ENCODE peak calls at places on chromosome 16, in nine cellular contexts. R is ovary; H is dorsolateral prefrontal cortex; P is A549; F is effector memory CD4-positive, alpha-beta T cell; T is brain microvascular endothelial cell; V is fibroblast of the aortic adventitia; M is PC-3; Y is CD8-positive, alpha-beta memory T cell. N is an unnamed sample.

GRCh38 chr16:53904533-53904932 is 200.6 kb downstream of the FTO start:
- DNase-seq in V (no peak), H (no peak), P (no peak), Y (no peak), R (no peak), F (no peak), M (no peak), T (no peak), N (no peak)

GRCh38 chr16:11112723-11113348 is 143.2 kb downstream of the SOCS1 start:
- DNase-seq in T (no peak), Y (no peak), H (no peak), F (no peak), P (no peak), R (no peak), M (no peak), V (no peak), N (no peak)

GRCh38 chr16:66296591-66296990 is 69.9 kb upstream of the CDH5 start:
- DNase-seq in V (no peak), P (no peak), T (no peak), Y (no peak), H (no peak), M (no peak), R (no peak), F (no peak), N (no peak)

GRCh38 chr16:73126453-73126853 is 78.5 kb upstream of the ZFHX3 start:
- DNase-seq in F (no peak), P (peak), Y (no peak), R (no peak), V (peak), T (peak), M (no peak), H (no peak), N (no peak)

GRCh38 chr16:65392831-65393565 is 271.1 kb upstream of the CDH11 start:
- DNase-seq in P (no peak), R (no peak), T (no peak), M (peak), Y (no peak), V (no peak), F (no peak), H (no peak), N (no peak)

GRCh38 chr16:23508589-23509440 is 1.5 kb downstream of the GGA2 start:
- DNase-seq in M (peak), F (no peak), P (no peak), H (no peak), V (peak), T (peak), Y (no peak), R (no peak), N (no peak)

GRCh38 chr16:81604960-81605383 is 160.4 kb downstream of the CMIP start:
- DNase-seq in F (no peak), P (peak), V (peak), H (no peak), R (no peak), Y (no peak), M (peak), T (peak), N (no peak)

GRCh38 chr16:14289692-14290340 is 218.7 kb downstream of the MRTFB start:
- DNase-seq in P (peak), M (peak), Y (no peak), H (no peak), T (no peak), V (no peak), R (no peak), F (no peak), N (no peak)

GRCh38 chr16:58039829-58040495 is 14.4 kb downstream of the MMP15 start:
- DNase-seq in R (no peak), V (no peak), P (no peak), T (no peak), Y (no peak), F (no peak), H (no peak), M (no peak), N (no peak)

GRCh38 chr16:25109643-25110042 is 1.9 kb upstream of the LCMT1 start:
- DNase-seq in F (no peak), M (peak), T (peak), R (no peak), Y (no peak), V (peak), H (no peak), P (peak), N (no peak)

GRCh38 chr16:15752717-15753488 is 102.9 kb downstream of the NDE1 start:
- DNase-seq in M (no peak), V (no peak), T (no peak), H (no peak), Y (no peak), R (no peak), F (no peak), P (no peak), N (no peak)

GRCh38 chr16:66007717-66008116 is 358.8 kb upstream of the CDH5 start:
- DNase-seq in F (no peak), Y (no peak), P (no peak), T (peak), R (no peak), H (no peak), V (peak), M (peak), N (no peak)

GRCh38 chr16:81900014-81900413 is 111.3 kb downstream of the SDR42E1 start:
- DNase-seq in V (no peak), R (no peak), Y (no peak), M (no peak), F (no peak), P (no peak), H (no peak), T (no peak), N (no peak)

GRCh38 chr16:67158637-67159600 is 790 bp downstream of the TRADD start:
- DNase-seq in M (peak), P (peak), Y (peak), H (no peak), V (no peak), F (peak), R (peak), T (no peak), N (no peak)

GRCh38 chr16:69798466-69798865 is 36.3 kb downstream of the WWP2 start:
- DNase-seq in P (no peak), M (no peak), V (peak), R (no peak), T (peak), Y (no peak), F (no peak), H (peak), N (no peak)

GRCh38 chr16:53458623-53459022 is 24.4 kb downstream of the RBL2 start:
- DNase-seq in R (no peak), Y (no peak), F (no peak), T (no peak), V (no peak), H (no peak), M (no peak), P (no peak), N (no peak)

GRCh38 chr16:30985401-30986128 is 558 bp downstream of the HSD3B7 start:
- DNase-seq in H (no peak), P (peak), V (peak), T (no peak), R (no peak), Y (no peak), M (peak), F (no peak), N (no peak)

GRCh38 chr16:66916518-66916917 is 2.2 kb downstream of the CDH16 start:
- DNase-seq in H (no peak), V (no peak), F (no peak), R (no peak), T (no peak), P (no peak), M (no peak), Y (no peak), N (no peak)

GRCh38 chr16:47612711-47613110 is 151.6 kb downstream of the PHKB start:
- DNase-seq in P (no peak), F (no peak), R (no peak), V (no peak), Y (no peak), T (no peak), H (no peak), M (no peak), N (no peak)

GRCh38 chr16:82748026-82748425 is 121.3 kb downstream of the CDH13 start:
- DNase-seq in Y (no peak), T (peak), P (no peak), H (no peak), R (no peak), F (no peak), V (peak), M (no peak), N (peak)

GRCh38 chr16:73311857-73312723 is 264.2 kb upstream of the ZFHX3 start:
- DNase-seq in R (no peak), M (no peak), H (no peak), Y (no peak), F (no peak), V (no peak), T (no peak), P (no peak), N (no peak)

GRCh38 chr16:31474173-31474714 is 2.3 kb downstream of the TGFB1I1 start:
- DNase-seq in H (no peak), M (no peak), V (peak), Y (no peak), R (no peak), F (no peak), T (peak), P (peak), N (no peak)

GRCh38 chr16:57190136-57190535 is 4.0 kb downstream of the RSPRY1 start:
- DNase-seq in P (no peak), H (no peak), M (no peak), V (no peak), Y (no peak), T (no peak), R (no peak), F (no peak), N (no peak)

GRCh38 chr16:67110136-67110847 is 551 bp downstream of the PHAF1 start:
- DNase-seq in R (no peak), P (no peak), M (no peak), Y (no peak), F (no peak), H (no peak), T (no peak), V (no peak), N (no peak)

GRCh38 chr16:19566362-19566761 is 10.9 kb downstream of the VPS35L start:
- DNase-seq in P (no peak), V (no peak), R (no peak), F (no peak), H (no peak), T (no peak), Y (no peak), M (no peak), N (no peak)

GRCh38 chr16:70688266-70688742 is 2.5 kb upstream of the MTSS2 start:
- DNase-seq in F (no peak), R (peak), M (no peak), Y (no peak), T (no peak), H (peak), V (peak), P (no peak), N (no peak)

GRCh38 chr16:57537596-57538234 is 1.3 kb upstream of the CCDC102A start:
- DNase-seq in M (no peak), P (no peak), Y (no peak), F (no peak), R (peak), H (peak), T (no peak), V (no peak), N (no peak)

GRCh38 chr16:57092786-57093301 is 461 bp downstream of the CPNE2 start:
- DNase-seq in F (no peak), H (peak), P (no peak), T (no peak), R (peak), V (no peak), Y (peak), M (peak), N (no peak)

GRCh38 chr16:59552164-59552563 is 818.0 kb upstream of the GOT2 start:
- DNase-seq in R (no peak), H (no peak), Y (no peak), M (no peak), P (peak), T (no peak), V (no peak), F (no peak), N (no peak)
- H3K4me3 ChIP-seq in R (no peak), H (no peak), Y (no peak), M (no peak), P (no peak), T (no peak), V (no peak), F (no peak), N (no peak)

GRCh38 chr16:666572-666971 is 1.4 kb upstream of the RHOT2 start:
- DNase-seq in V (no peak), R (no peak), P (no peak), H (no peak), T (no peak), Y (no peak), F (no peak), M (no peak), N (no peak)
- H3K4me3 ChIP-seq in V (no peak), R (no peak), P (no peak), H (no peak), T (no peak), Y (no peak), F (no peak), M (no peak), N (no peak)

DNA sequence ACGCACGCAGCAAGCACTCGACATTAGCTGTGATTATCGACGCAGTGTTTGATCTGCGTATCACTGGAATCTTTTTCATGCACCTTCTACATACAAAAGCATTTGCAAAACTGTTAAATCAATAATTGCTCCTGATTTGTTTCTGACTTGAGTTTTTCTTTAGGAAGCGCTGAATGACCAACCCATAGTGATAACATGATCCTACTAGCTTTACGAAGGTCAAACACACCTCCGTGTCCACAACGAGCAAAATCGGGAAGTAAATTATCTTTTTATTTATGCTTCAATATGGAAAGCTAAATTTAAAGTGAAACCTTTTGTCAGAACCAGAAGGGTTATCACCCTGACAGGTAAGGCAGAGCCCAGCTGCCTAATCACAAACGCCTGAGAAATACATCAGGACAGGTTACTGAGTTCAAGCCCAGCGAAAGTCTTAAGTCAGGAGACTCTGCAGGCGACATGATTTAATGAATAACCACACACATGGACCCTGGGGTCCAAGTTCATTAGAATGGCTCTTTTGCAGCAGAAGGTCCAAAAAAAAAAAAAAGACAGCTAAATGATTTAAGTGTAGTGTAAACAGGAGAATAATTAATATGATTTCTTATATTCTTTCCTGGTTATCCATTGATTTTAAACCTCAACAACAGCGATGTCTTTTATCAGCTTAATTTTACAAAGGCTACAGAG is 104.2 kb downstream of the ADCY9 start:
- DNase-seq in R (no peak), P (no peak), M (no peak), H (no peak), F (no peak), T (no peak), V (no peak), Y (no peak), N (no peak)
- H3K4me3 ChIP-seq in R (no peak), P (no peak), M (no peak), H (no peak), F (no peak), T (no peak), V (no peak), Y (no peak), N (no peak)

GRCh38 chr16:4111748-4112696 is 4.2 kb downstream of the ADCY9 start:
- DNase-seq in R (no peak), H (no peak), Y (no peak), P (no peak), M (peak), F (no peak), T (no peak), V (peak), N (no peak)
- H3K4me3 ChIP-seq in R (peak), H (peak), Y (no peak), P (peak), M (peak), F (no peak), T (peak), V (peak), N (peak)

DNA sequence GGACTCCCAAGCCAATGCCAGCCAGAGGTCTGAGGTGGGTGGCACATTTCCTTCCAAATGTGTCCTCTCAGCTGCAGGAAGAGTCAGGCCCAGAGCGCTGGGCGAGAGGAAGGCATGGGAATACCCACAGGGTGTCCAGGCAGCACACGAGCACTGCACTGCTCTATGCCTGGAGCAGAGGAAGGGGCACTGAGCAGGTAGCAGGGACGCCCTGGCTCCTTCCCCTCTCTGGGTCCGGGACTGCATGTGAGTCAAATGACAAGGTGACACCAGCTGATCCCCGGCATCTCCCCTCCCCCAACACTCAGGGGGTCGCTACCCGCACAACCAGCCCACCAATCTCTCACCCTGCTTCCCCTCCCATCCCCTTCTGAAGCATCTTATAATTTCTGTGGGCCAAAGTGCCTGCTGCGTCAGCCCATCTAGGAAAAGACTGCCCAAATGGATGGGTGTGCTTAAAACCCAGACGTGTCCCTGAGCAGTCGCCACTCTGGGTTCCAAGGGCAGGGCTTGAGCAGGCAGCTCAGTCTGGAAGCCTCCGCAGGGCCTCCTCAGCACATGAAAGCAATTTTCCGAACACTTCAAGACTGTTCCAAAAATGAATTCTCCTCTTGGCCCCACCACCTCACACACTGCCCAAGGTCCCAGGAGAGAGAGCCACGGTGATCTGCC is 12.0 kb upstream of the BCAR1 start:
- DNase-seq in F (no peak), P (no peak), R (no peak), T (no peak), Y (no peak), M (no peak), V (peak), H (no peak), N (no peak)
- H3K4me3 ChIP-seq in F (no peak), P (peak), R (no peak), T (peak), Y (no peak), M (peak), V (peak), H (peak), N (peak)

DNA sequence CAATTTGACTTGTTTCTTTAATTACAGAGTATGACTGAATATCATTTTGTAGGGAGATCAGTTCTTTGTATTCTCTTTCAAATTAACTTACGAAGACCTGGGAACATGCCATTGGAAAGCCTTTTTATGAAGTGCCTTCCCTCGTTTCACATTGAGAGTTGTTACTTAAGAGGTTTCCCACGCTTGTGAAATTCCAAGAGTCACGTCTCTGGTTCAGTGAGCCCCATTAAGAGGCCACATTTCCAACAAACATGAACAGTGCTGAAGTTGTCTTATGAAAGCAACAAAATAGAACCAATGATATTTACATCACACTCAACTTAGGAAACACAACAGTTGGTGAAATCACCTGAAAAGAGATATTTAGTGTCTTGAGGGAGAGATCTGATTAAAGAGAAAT is 334.1 kb downstream of the TOX3 start:
- DNase-seq in F (no peak), V (no peak), H (no peak), Y (no peak), M (no peak), R (no peak), P (no peak), T (no peak), N (no peak)
- H3K4me3 ChIP-seq in F (no peak), V (no peak), H (no peak), Y (no peak), M (no peak), R (no peak), P (no peak), T (no peak), N (no peak)

GRCh38 chr16:7362231-7362630 is 29.6 kb downstream of the RBFOX1 start:
- DNase-seq in M (no peak), Y (no peak), T (no peak), H (no peak), R (no peak), V (no peak), P (no peak), F (no peak), N (no peak)
- H3K4me3 ChIP-seq in M (no peak), Y (peak), T (no peak), H (no peak), R (no peak), V (no peak), P (no peak), F (no peak), N (no peak)

N was measured in thoracic aorta.